ENCODE peak calls at places on chromosomes 11 and 22, in seven cellular contexts. Y is upper lobe of right lung; A is ovary; W is effector memory CD4-positive, alpha-beta T cell; U is Peyer's patch; P is neuronal stem cell; V is PC-3. H is an unnamed sample.

GRCh38 chr22:20803696-20804324 is 29.9 kb downstream of the SERPIND1 start:
- DNase-seq in P (peak; percentile 20), W (no peak), Y (no peak), V (peak; percentile 35), A (no peak), U (peak; percentile 57), H (peak; percentile 28)

GRCh38 chr11:30203850-30204249 is 27.0 kb upstream of the FSHB start:
- DNase-seq in U (no peak), A (no peak), P (no peak), Y (no peak), W (no peak), V (no peak), H (no peak)

GRCh38 chr22:31327786-31328544 is 18.2 kb downstream of the PATZ1 start:
- DNase-seq in U (no peak), P (no peak), A (no peak), W (no peak), V (no peak), Y (no peak), H (no peak)

GRCh38 chr11:132992838-132993680 is 539.2 kb downstream of the OPCML start:
- DNase-seq in A (no peak), V (no peak), W (no peak), Y (no peak), U (no peak), P (peak; percentile 48), H (no peak)

GRCh38 chr11:40062616-40063015 is 1396.8 kb downstream of the LRRC4C start:
- DNase-seq in A (no peak), U (no peak), V (peak; percentile 34), W (no peak), Y (no peak), P (no peak), H (no peak)

GRCh38 chr22:37545703-37546435 is 14.4 kb upstream of the CDC42EP1 start:
- DNase-seq in V (peak; percentile 72), Y (peak; percentile 94), A (peak; percentile 99), W (no peak), U (peak; percentile 93), P (peak; percentile 77), H (peak; percentile 97)

GRCh38 chr11:112174789-112175595 is at the start of gene BCO2:
- DNase-seq in Y (peak; percentile 73), W (peak; percentile 26), P (peak; percentile 81), A (peak; percentile 71), V (peak; percentile 84), U (peak; percentile 89), H (peak; percentile 87)

GRCh38 chr22:47354668-47355387 is 592.4 kb downstream of the TBC1D22A start:
- DNase-seq in P (no peak), A (no peak), U (no peak), V (no peak), W (no peak), Y (no peak), H (no peak)

GRCh38 chr22:27348634-27349033 is 452.9 kb downstream of the MN1 start:
- DNase-seq in P (no peak), A (no peak), U (no peak), V (no peak), W (no peak), Y (no peak), H (no peak)

GRCh38 chr11:121711900-121712424 is 259.2 kb upstream of the SORL1-AS1 start:
- DNase-seq in U (no peak), W (no peak), Y (no peak), V (no peak), A (no peak), P (no peak), H (peak; percentile 31)

GRCh38 chr11:116506446-116506845 is 266.3 kb downstream of the BUD13 start:
- DNase-seq in U (peak; percentile 10), Y (no peak), V (no peak), P (no peak), A (no peak), W (no peak), H (no peak)

GRCh38 chr11:65629579-65629978 is 8.3 kb upstream of the SIPA1 start:
- DNase-seq in P (no peak), U (no peak), V (no peak), Y (no peak), A (no peak), W (no peak), H (no peak)

GRCh38 chr11:115941481-115941993 is 437.3 kb upstream of the CADM1 start:
- DNase-seq in W (no peak), A (peak; percentile 46), V (peak; percentile 39), U (peak; percentile 49), Y (peak; percentile 84), P (no peak), H (peak; percentile 22)

GRCh38 chr11:121047926-121048325 is 24.0 kb downstream of the TBCEL start:
- DNase-seq in Y (no peak), A (no peak), W (no peak), V (no peak), P (no peak), U (no peak), H (no peak)

GRCh38 chr11:71286701-71287643 is 34.6 kb upstream of the SHANK2 start:
- DNase-seq in W (no peak), V (peak; percentile 57), P (no peak), Y (peak; percentile 68), A (no peak), U (peak; percentile 45), H (no peak)

GRCh38 chr11:10878408-10879214 is 20.8 kb upstream of the ZBED5 start:
- DNase-seq in V (peak; percentile 79), P (peak; percentile 17), U (peak; percentile 54), W (no peak), A (no peak), Y (no peak), H (no peak)

GRCh38 chr11:116511684-116512083 is 261.1 kb downstream of the BUD13 start:
- DNase-seq in V (no peak), A (no peak), P (no peak), Y (no peak), U (peak; percentile 1), W (no peak), H (no peak)

GRCh38 chr11:107562647-107563208 is 2.8 kb downstream of the ALKBH8 start:
- DNase-seq in Y (no peak), W (no peak), A (no peak), U (no peak), V (peak; percentile 99), P (no peak), H (no peak)

GRCh38 chr22:17569971-17570511 is 6.7 kb downstream of the SLC25A18 start:
- DNase-seq in P (no peak), W (no peak), A (no peak), U (peak; percentile 53), V (peak; percentile 17), Y (no peak), H (peak; percentile 34)

GRCh38 chr22:46769191-46769675 is 6.8 kb downstream of the TBC1D22A start:
- DNase-seq in Y (no peak), A (no peak), V (no peak), P (no peak), W (no peak), U (peak; percentile 81), H (no peak)

GRCh38 chr11:56819916-56820315 is 71.4 kb upstream of the OR9G4 start:
- DNase-seq in P (no peak), A (no peak), Y (no peak), W (no peak), U (no peak), V (no peak), H (no peak)

GRCh38 chr22:20906387-20906767 is 10.8 kb upstream of the CRKL start:
- DNase-seq in W (no peak), U (no peak), A (no peak), V (no peak), P (no peak), Y (no peak), H (no peak)

GRCh38 chr11:30489513-30489912 is 96.6 kb downstream of the MPPED2 start:
- DNase-seq in W (no peak), U (no peak), Y (no peak), P (peak; percentile 20), V (no peak), A (no peak), H (no peak)

GRCh38 chr11:63944987-63945386 is 6.2 kb downstream of the NAA40 start:
- DNase-seq in V (no peak), Y (no peak), W (no peak), U (peak; percentile 76), A (no peak), P (no peak), H (no peak)

GRCh38 chr22:35958334-35958733 is 70.3 kb downstream of the RBFOX2 start:
- DNase-seq in Y (no peak), P (no peak), A (no peak), W (no peak), V (no peak), U (no peak), H (no peak)
- H3K4me1 ChIP-seq in Y (peaks cover 13% of the 10 kb centered on the region), P (peaks cover 13% of the 10 kb centered on the region), A (peaks cover 8% of the 10 kb centered on the region), W (no peaks in the 10 kb centered on the region), V (no peaks in the 10 kb centered on the region), U (no peaks in the 10 kb centered on the region), H (no peaks in the 10 kb centered on the region)

GRCh38 chr22:25061605-25062377 is 109.3 kb downstream of the KIAA1671 start:
- DNase-seq in A (no peak), Y (no peak), V (no peak), U (no peak), W (no peak), P (no peak), H (no peak)
- H3K4me1 ChIP-seq in A (no peaks in the 10 kb centered on the region), Y (peaks cover 8% of the 10 kb centered on the region), V (no peaks in the 10 kb centered on the region), U (peaks cover 4% of the 10 kb centered on the region), W (peaks cover 36% of the 10 kb centered on the region), P (peaks cover 10% of the 10 kb centered on the region), H (no peaks in the 10 kb centered on the region)

GRCh38 chr11:109347304-109347703 is 74.7 kb upstream of the C11orf87 start:
- DNase-seq in V (no peak), W (no peak), Y (no peak), P (no peak), A (no peak), U (no peak), H (no peak)

GRCh38 chr11:109343242-109343641 is 78.7 kb upstream of the C11orf87 start:
- DNase-seq in U (no peak), Y (no peak), V (no peak), P (no peak), A (no peak), W (no peak), H (no peak)

GRCh38 chr11:109338131-109338530 is 83.9 kb upstream of the C11orf87 start:
- DNase-seq in W (no peak), U (no peak), A (no peak), V (no peak), P (no peak), Y (no peak), H (no peak)

DNA sequence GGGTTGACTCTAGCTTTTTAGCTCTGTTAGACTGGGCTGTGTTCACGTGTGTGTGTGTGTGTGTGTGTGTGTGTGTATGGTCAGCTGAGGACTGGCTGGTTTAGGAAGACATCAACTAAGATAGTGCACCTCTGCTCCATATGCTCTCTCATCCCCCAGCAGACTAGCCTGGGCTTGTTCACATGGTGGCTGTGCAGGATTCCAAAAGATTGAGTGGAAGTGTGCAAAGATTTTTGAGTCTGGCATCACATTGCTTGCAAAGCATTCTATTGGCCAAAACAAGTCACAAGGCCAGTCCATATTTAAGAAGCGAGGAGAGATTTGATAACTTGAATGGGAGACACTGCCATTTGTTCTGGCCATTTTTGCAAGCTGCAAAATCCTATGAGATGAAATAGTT is 79.7 kb upstream of the C11orf87 start:
- DNase-seq in U (no peak), P (no peak), A (no peak), W (no peak), Y (no peak), V (no peak), H (no peak)
- H3K4me1 ChIP-seq in U (no peaks in the 10 kb centered on the region), P (no peaks in the 10 kb centered on the region), A (no peaks in the 10 kb centered on the region), W (no peaks in the 10 kb centered on the region), Y (no peaks in the 10 kb centered on the region), V (no peaks in the 10 kb centered on the region), H (no peaks in the 10 kb centered on the region)

DNA sequence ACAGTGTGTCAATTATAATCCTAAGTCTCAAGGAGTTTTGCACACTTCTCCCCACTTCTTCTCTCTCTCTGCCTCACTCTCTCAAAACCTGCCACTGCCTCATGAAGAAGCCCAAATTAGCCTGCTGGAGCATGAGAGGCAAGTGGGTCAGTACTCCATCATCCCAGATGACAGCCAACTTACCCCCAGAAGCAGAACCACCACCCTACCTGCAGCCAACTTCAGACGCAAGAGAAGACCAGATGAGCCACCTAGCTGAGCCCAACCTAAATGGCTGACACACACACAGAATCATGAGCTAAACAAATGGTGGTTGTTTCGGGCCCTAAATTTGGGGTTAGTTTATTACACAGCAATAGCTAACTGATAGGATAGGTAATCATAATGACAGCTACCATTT is 61.2 kb downstream of the CD82 start:
- DNase-seq in W (no peak), Y (no peak), U (no peak), P (no peak), A (no peak), V (no peak), H (no peak)
- H3K4me1 ChIP-seq in W (peaks cover 13% of the 10 kb centered on the region), Y (peaks cover 20% of the 10 kb centered on the region), U (no peaks in the 10 kb centered on the region), P (peaks cover 2% of the 10 kb centered on the region), A (peaks cover 7% of the 10 kb centered on the region), V (no peaks in the 10 kb centered on the region), H (no peaks in the 10 kb centered on the region)